ENCODE peak calls at places on chromosomes 2 and 18, in five cellular contexts. One of them, this sample, is unnamed.

GRCh38 chr18:75075429-75075841 is 133.5 kb downstream of the PTGR3 start:
- DNase-seq in breast epithelium: no peak
- DNase-seq in IMR-90: no peak
- DNase-seq in endothelial cell of umbilical vein: no peak
- DNase-seq in esophagus muscularis mucosa: no peak
- DNase-seq in this sample: no peak

GRCh38 chr2:101630224-101630949 is 67.1 kb upstream of the MAP4K4 start:
- DNase-seq in endothelial cell of umbilical vein: no peak
- DNase-seq in esophagus muscularis mucosa: no peak
- DNase-seq in breast epithelium: no peak
- DNase-seq in IMR-90: no peak
- DNase-seq in this sample: no peak

GRCh38 chr2:3745901-3746300 is 42.5 kb downstream of the DCDC2C start:
- DNase-seq in endothelial cell of umbilical vein: no peak
- DNase-seq in IMR-90: no peak
- DNase-seq in esophagus muscularis mucosa: no peak
- DNase-seq in breast epithelium: no peak
- DNase-seq in this sample: no peak

GRCh38 chr18:49250819-49251388 is 209.5 kb downstream of the DYM start:
- DNase-seq in IMR-90: peak; percentile 47
- DNase-seq in breast epithelium: no peak
- DNase-seq in esophagus muscularis mucosa: no peak
- DNase-seq in endothelial cell of umbilical vein: peak; percentile 47
- DNase-seq in this sample: no peak

GRCh38 chr2:25623361-25623760 is 50.0 kb downstream of the DTNB start:
- DNase-seq in IMR-90: no peak
- DNase-seq in breast epithelium: no peak
- DNase-seq in esophagus muscularis mucosa: no peak
- DNase-seq in endothelial cell of umbilical vein: no peak
- DNase-seq in this sample: no peak

GRCh38 chr18:13548944-13549878 is 177.1 kb downstream of the FAM210A start:
- DNase-seq in esophagus muscularis mucosa: no peak
- DNase-seq in IMR-90: no peak
- DNase-seq in breast epithelium: no peak
- DNase-seq in endothelial cell of umbilical vein: no peak
- DNase-seq in this sample: no peak

GRCh38 chr2:173196638-173197037 is 121.0 kb downstream of the MAP3K20 start:
- DNase-seq in esophagus muscularis mucosa: no peak
- DNase-seq in IMR-90: no peak
- DNase-seq in breast epithelium: no peak
- DNase-seq in endothelial cell of umbilical vein: no peak
- DNase-seq in this sample: no peak

GRCh38 chr2:72145658-72146329 is 1.9 kb downstream of the CYP26B1 start:
- DNase-seq in endothelial cell of umbilical vein: no peak
- DNase-seq in esophagus muscularis mucosa: peak; percentile 89
- DNase-seq in breast epithelium: no peak
- DNase-seq in IMR-90: no peak
- DNase-seq in this sample: no peak

GRCh38 chr2:28300921-28301341 is 91.7 kb upstream of the FOSL2 start:
- DNase-seq in IMR-90: peak; percentile 98
- DNase-seq in endothelial cell of umbilical vein: peak; percentile 50
- DNase-seq in breast epithelium: no peak
- DNase-seq in esophagus muscularis mucosa: no peak
- DNase-seq in this sample: no peak

GRCh38 chr2:28413152-28413895 is 20.7 kb downstream of the FOSL2 start:
- DNase-seq in esophagus muscularis mucosa: no peak
- DNase-seq in breast epithelium: no peak
- DNase-seq in IMR-90: peak; percentile 49
- DNase-seq in endothelial cell of umbilical vein: no peak
- DNase-seq in this sample: no peak

GRCh38 chr2:228181098-228182019 is at the start of gene SPHKAP:
- DNase-seq in esophagus muscularis mucosa: no peak
- DNase-seq in IMR-90: no peak
- DNase-seq in breast epithelium: no peak
- DNase-seq in endothelial cell of umbilical vein: no peak
- DNase-seq in this sample: no peak

GRCh38 chr2:226644342-226644957 is 155.2 kb downstream of the IRS1 start:
- DNase-seq in esophagus muscularis mucosa: peak; percentile 88
- DNase-seq in IMR-90: peak; percentile 87
- DNase-seq in endothelial cell of umbilical vein: no peak
- DNase-seq in breast epithelium: no peak
- DNase-seq in this sample: no peak

GRCh38 chr18:48781041-48781989 is 169.4 kb downstream of the SMAD7 start:
- DNase-seq in esophagus muscularis mucosa: peak; percentile 93
- DNase-seq in breast epithelium: no peak
- DNase-seq in endothelial cell of umbilical vein: peak; percentile 96
- DNase-seq in IMR-90: peak; percentile 39
- DNase-seq in this sample: no peak

GRCh38 chr2:188382107-188382506 is 90.4 kb downstream of the GULP1 start:
- DNase-seq in IMR-90: peak; percentile 24
- DNase-seq in esophagus muscularis mucosa: no peak
- DNase-seq in endothelial cell of umbilical vein: peak; percentile 35
- DNase-seq in breast epithelium: no peak
- DNase-seq in this sample: no peak

GRCh38 chr18:75854174-75854573 is 426.7 kb upstream of the SMIM21 start:
- DNase-seq in breast epithelium: no peak
- DNase-seq in IMR-90: no peak
- DNase-seq in esophagus muscularis mucosa: no peak
- DNase-seq in endothelial cell of umbilical vein: no peak
- DNase-seq in this sample: no peak

GRCh38 chr18:58755304-58756010 is 84.2 kb downstream of the MALT1 start:
- DNase-seq in breast epithelium: no peak
- DNase-seq in esophagus muscularis mucosa: peak; percentile 77
- DNase-seq in endothelial cell of umbilical vein: no peak
- DNase-seq in IMR-90: no peak
- DNase-seq in this sample: no peak

GRCh38 chr2:28927878-28928277 is 33.4 kb downstream of the WDR43 start:
- DNase-seq in breast epithelium: no peak
- DNase-seq in IMR-90: peak; percentile 76
- DNase-seq in endothelial cell of umbilical vein: no peak
- DNase-seq in esophagus muscularis mucosa: no peak
- DNase-seq in this sample: no peak

GRCh38 chr2:32061973-32062861 is 1.1 kb upstream of the SPAST start:
- DNase-seq in breast epithelium: no peak
- DNase-seq in IMR-90: peak; percentile 19
- DNase-seq in esophagus muscularis mucosa: no peak
- DNase-seq in endothelial cell of umbilical vein: peak; percentile 49
- DNase-seq in this sample: peak; percentile 52

GRCh38 chr2:119366649-119367471 is at the start of the genes C2orf76 and DBI:
- DNase-seq in IMR-90: peak; percentile 93
- DNase-seq in breast epithelium: peak; percentile 95
- DNase-seq in esophagus muscularis mucosa: peak; percentile 98
- DNase-seq in endothelial cell of umbilical vein: peak; percentile 95
- DNase-seq in this sample: peak; percentile 93
- TF ChIP-seq POLR2A in IMR-90: peak; percentile 88
- TF ChIP-seq POLR2A in breast epithelium: peak; percentile 73
- TF ChIP-seq POLR2A in esophagus muscularis mucosa: peak; percentile 37
- TF ChIP-seq POLR2A in endothelial cell of umbilical vein: peak; percentile 89
- TF ChIP-seq POLR2A in this sample: peak; percentile 80

DNA sequence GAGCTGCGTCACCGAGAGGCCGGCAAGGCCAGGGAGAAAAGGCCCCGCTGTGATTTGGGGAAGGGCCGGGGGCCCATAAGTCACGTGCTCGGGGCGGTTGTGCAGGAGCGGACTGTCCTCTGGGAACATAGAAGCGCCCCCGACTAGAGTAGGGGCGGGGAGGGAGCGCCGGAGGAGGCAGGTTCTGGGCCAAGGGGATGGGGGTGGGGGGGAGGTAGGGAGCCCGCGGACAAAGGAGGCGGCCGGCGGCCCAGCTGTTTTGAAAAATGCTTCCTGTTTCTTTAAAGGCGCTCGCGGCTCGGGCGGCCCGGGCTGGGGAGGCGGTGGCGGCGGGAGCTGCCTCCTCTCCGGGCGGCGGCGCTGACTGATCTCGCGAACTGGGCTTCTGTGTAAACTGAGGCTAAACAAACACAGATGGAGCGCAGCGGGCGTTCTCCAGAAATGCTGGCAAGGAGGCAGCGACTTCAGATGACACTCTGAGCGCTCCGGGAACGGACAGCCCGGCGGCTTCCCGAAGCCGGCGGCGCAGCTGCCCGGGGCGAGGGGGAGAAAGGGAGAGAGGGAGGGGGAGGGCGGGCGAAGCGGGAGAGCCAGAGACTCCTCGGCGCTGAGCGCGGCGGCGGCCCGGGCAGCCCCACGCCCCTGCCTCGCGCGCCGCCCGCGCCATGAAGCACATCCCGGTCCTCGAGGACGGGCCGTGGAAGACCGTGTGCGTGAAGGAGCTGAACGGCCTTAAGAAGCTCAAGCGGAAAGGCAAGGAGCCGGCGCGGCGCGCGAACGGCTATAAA is at the start of gene ATOH8:
- DNase-seq in breast epithelium: peak; percentile 65
- DNase-seq in esophagus muscularis mucosa: no peak
- DNase-seq in IMR-90: peak; percentile 67
- DNase-seq in endothelial cell of umbilical vein: peak; percentile 61
- DNase-seq in this sample: no peak
- TF ChIP-seq POLR2A in breast epithelium: no peak
- TF ChIP-seq POLR2A in esophagus muscularis mucosa: no peak
- TF ChIP-seq POLR2A in IMR-90: peak; percentile 56
- TF ChIP-seq POLR2A in endothelial cell of umbilical vein: no peak
- TF ChIP-seq POLR2A in this sample: no peak

DNA sequence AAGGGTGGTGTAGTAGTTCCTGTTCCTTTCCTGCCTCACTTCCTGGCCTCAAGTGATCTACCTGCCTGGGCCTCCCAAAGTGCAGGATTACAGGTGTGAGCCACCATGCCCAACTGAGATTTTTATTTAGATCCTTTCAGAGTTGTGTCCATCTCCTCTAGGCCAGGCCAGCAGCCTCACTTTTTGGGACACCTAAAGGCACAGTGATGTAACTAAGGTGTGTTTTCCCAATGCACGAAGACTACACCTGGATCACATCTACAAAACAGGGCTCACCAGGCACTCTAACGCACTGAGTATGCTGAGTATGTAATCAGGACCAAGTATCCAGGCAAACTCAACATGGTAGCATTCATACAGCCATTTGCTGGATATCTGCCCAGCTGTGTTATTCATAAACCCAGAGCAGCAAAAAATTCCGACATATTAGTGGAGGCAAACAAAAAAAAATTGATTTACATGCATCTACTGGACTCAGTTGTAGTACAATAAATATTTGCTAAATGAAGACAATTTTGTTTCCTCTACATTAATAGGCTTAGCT is 33.8 kb downstream of the LPIN2 start:
- DNase-seq in endothelial cell of umbilical vein: peak; percentile 55
- DNase-seq in breast epithelium: no peak
- DNase-seq in esophagus muscularis mucosa: no peak
- DNase-seq in IMR-90: peak; percentile 88
- DNase-seq in this sample: no peak
- TF ChIP-seq POLR2A in endothelial cell of umbilical vein: no peak
- TF ChIP-seq POLR2A in breast epithelium: no peak
- TF ChIP-seq POLR2A in esophagus muscularis mucosa: no peak
- TF ChIP-seq POLR2A in IMR-90: no peak
- TF ChIP-seq POLR2A in this sample: no peak

DNA sequence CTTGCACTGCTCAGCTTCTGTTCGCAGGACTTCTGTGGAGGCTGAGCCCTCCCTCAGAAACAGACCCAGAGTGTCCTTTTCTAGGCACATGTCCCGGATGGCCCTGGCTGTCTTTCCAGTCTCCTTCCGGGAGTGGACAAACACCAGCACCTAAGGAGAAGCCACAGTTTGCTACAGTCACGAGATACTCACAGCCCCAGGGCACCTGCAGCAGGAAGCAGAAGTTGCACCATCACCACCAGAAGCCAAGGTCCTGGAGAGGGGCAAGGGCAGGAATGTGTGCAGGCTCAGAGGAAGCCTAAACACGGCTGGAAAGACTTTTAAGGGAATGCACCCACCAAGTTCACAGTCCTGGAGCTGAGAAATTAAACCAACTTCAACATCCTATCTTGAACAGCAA is 13.6 kb downstream of the SNRNP200 start:
- DNase-seq in breast epithelium: no peak
- DNase-seq in esophagus muscularis mucosa: no peak
- DNase-seq in IMR-90: no peak
- DNase-seq in endothelial cell of umbilical vein: no peak
- DNase-seq in this sample: no peak
- TF ChIP-seq POLR2A in breast epithelium: no peak
- TF ChIP-seq POLR2A in esophagus muscularis mucosa: no peak
- TF ChIP-seq POLR2A in IMR-90: no peak
- TF ChIP-seq POLR2A in endothelial cell of umbilical vein: no peak
- TF ChIP-seq POLR2A in this sample: no peak